ENCODE peak calls at places on chromosomes 4 and X, in eight cellular contexts. U is Peyer's patch, W is ovary, F is breast epithelium, R is NB4, M is testis, X is K562, E is right lobe of liver. C is an unnamed sample.

GRCh38 chr4:78545275-78546246 is 6.0 kb upstream of the ANXA3 start:
- DNase-seq in U (no peak), W (no peak), F (no peak), R (no peak), M (no peak), X (no peak), E (no peak), C (no peak)

GRCh38 chr4:151689211-151689991 is 71.4 kb downstream of the GATB start:
- DNase-seq in U (no peak), W (no peak), F (no peak), R (no peak), M (no peak), X (no peak), E (no peak), C (no peak)

GRCh38 chr4:141905751-141906150 is 269.4 kb downstream of the IL15 start:
- DNase-seq in U (no peak), W (no peak), F (no peak), R (no peak), M (no peak), X (no peak), E (no peak), C (no peak)

GRCh38 chr4:67714955-67715354 is 14.0 kb upstream of the UBA6 start:
- DNase-seq in U (no peak), W (no peak), F (no peak), R (no peak), M (no peak), X (no peak), E (no peak), C (no peak)

GRCh38 chrX:149003863-149004660 is 501.0 kb downstream of the IDS start:
- DNase-seq in U (no peak), W (no peak), F (no peak), R (peak; percentile 3), M (no peak), X (no peak), E (no peak), C (no peak)

GRCh38 chr4:56026596-56026995 is 77.9 kb downstream of the CEP135 start:
- DNase-seq in U (no peak), W (no peak), F (no peak), R (no peak), M (no peak), X (no peak), E (no peak), C (no peak)

GRCh38 chrX:16488959-16489358 is 161.0 kb upstream of the S100G start:
- DNase-seq in U (no peak), W (no peak), F (no peak), R (no peak), M (no peak), X (no peak), E (no peak), C (no peak)

GRCh38 chr4:15720846-15721245 is 18.0 kb downstream of the BST1 start:
- DNase-seq in U (no peak), W (no peak), F (no peak), R (peak; percentile 72), M (no peak), X (no peak), E (no peak), C (no peak)

GRCh38 chr4:80307774-80308465 is 27.6 kb upstream of the CFAP299 start:
- DNase-seq in U (no peak), W (no peak), F (no peak), R (no peak), M (no peak), X (peak; percentile 35), E (no peak), C (no peak)

GRCh38 chr4:48162162-48162561 is 28.1 kb upstream of the TXK start:
- DNase-seq in U (no peak), W (no peak), F (no peak), R (no peak), M (no peak), X (no peak), E (no peak), C (no peak)

GRCh38 chrX:31112226-31112999 is 40.6 kb upstream of the FTHL17 start:
- DNase-seq in U (no peak), W (no peak), F (no peak), R (no peak), M (no peak), X (no peak), E (no peak), C (no peak)

GRCh38 chr4:151674804-151675290 is 86.0 kb downstream of the GATB start:
- DNase-seq in U (peak; percentile 63), W (peak; percentile 71), F (peak; percentile 72), R (no peak), M (peak; percentile 69), X (no peak), E (no peak), C (no peak)

GRCh38 chr4:112075129-112075753 is 70.0 kb upstream of the FAM241A start:
- DNase-seq in U (no peak), W (no peak), F (no peak), R (peak; percentile 55), M (peak; percentile 39), X (peak; percentile 54), E (no peak), C (no peak)

GRCh38 chrX:15299945-15300851 is 15.2 kb downstream of the ASB11 start:
- DNase-seq in U (no peak), W (no peak), F (no peak), R (peak; percentile 27), M (no peak), X (peak; percentile 10), E (no peak), C (no peak)

GRCh38 chrX:85544609-85545008 is 165.1 kb upstream of the POF1B start:
- DNase-seq in U (no peak), W (no peak), F (no peak), R (peak; percentile 0), M (no peak), X (no peak), E (no peak), C (no peak)
- TF ChIP-seq CTCF in U (no peak), W (no peak), F (no peak), R (no peak), M (no peak), X (no peak), E (peak; percentile 13), C (peak; percentile 17)

DNA sequence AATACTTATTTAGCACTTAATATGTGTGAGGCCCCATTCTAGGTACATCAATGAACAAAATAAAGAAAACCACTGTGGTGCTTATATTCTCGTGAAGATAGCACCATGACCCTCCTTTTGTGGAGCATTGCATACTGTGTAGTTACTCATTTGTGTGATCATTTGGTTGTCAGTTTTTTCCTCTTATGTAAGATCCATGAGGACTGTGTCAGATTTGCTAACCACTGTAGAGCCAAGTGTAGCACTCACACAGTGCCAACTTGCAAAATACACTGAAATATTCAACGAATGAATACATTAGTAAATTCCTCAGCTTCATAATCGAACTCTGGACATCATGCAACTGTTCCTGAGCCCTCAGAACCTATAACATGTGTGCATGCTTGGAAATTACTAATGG is 29.4 kb upstream of the SETD7 start:
- DNase-seq in U (no peak), W (no peak), F (no peak), R (no peak), M (no peak), X (no peak), E (no peak), C (peak; percentile 3)
- TF ChIP-seq POLR2A in U (no peak), W (no peak), F (no peak), R (no peak), M (no peak), X (no peak), E (no peak), C (no peak)

GRCh38 chrX:34299451-34299967 is 167.4 kb upstream of the FAM47A start:
- DNase-seq in U (no peak), W (no peak), F (no peak), R (peak; percentile 60), M (no peak), X (no peak), E (no peak), C (no peak)

DNA sequence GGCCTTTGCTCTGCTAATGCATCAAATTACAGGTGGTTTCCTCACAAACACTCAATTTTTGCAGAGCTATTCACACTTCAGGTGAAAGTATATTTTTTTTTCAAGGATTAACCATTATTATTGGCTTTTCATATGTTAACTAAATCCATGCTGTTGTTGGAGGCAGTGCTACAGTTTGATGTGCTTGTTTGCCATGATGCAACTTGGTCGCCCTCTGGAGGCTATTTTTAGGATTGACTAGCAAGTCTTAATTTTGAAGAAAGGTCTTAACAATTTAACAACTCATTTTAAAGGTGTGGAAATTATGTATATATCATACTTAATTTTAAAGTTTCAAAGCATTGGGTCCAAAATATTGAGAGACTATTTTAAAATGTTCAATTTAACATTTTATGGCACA is 168.8 kb upstream of the FAM47A start:
- DNase-seq in U (no peak), W (no peak), F (no peak), R (peak; percentile 73), M (peak; percentile 28), X (peak; percentile 4), E (no peak), C (no peak)
- TF ChIP-seq CTCF in U (no peak), W (no peak), F (no peak), R (peak; percentile 38), M (no peak), X (peak; percentile 30), E (peak; percentile 65), C (no peak)

GRCh38 chrX:46713672-46714487 is 45.0 kb downstream of the SLC9A7 start:
- DNase-seq in U (no peak), W (no peak), F (no peak), R (no peak), M (no peak), X (no peak), E (no peak), C (no peak)

GRCh38 chrX:46710425-46710824 is 48.5 kb downstream of the SLC9A7 start:
- DNase-seq in U (no peak), W (no peak), F (no peak), R (no peak), M (no peak), X (no peak), E (no peak), C (no peak)

GRCh38 chrX:46712733-46713132 is 46.2 kb downstream of the SLC9A7 start:
- DNase-seq in U (no peak), W (no peak), F (no peak), R (no peak), M (no peak), X (no peak), E (no peak), C (no peak)

GRCh38 chrX:46707274-46707965 is 51.5 kb downstream of the SLC9A7 start:
- DNase-seq in U (no peak), W (no peak), F (peak; percentile 56), R (no peak), M (no peak), X (no peak), E (peak; percentile 65), C (no peak)

GRCh38 chrX:46710927-46711623 is 47.8 kb downstream of the SLC9A7 start:
- DNase-seq in U (no peak), W (no peak), F (no peak), R (no peak), M (no peak), X (no peak), E (no peak), C (no peak)
- TF ChIP-seq POLR2A in U (no peak), W (no peak), F (no peak), R (no peak), M (no peak), X (no peak), E (no peak), C (no peak)

GRCh38 chrX:119654112-119654531 is 38.8 kb downstream of the SEPTIN6 start:
- DNase-seq in U (no peak), W (peak; percentile 54), F (peak; percentile 17), R (peak; percentile 9), M (peak; percentile 90), X (no peak), E (no peak), C (no peak)
- TF ChIP-seq CTCF in U (no peak), W (no peak), F (no peak), R (no peak), M (no peak), X (no peak), E (no peak), C (no peak)